ENCODE peak calls at places on chromosomes 16 and 17, in four cellular contexts. W, N, B and X are unnamed samples.

GRCh38 chr16:58508671-58509251 is 6.6 kb upstream of the SETD6 start:
- DNase-seq in W (no peak), N (no peak), B (no peak), X (no peak)

GRCh38 chr16:73418746-73419145 is 370.8 kb upstream of the ZFHX3 start:
- DNase-seq in W (no peak), N (no peak), B (no peak), X (no peak)

GRCh38 chr16:83301966-83302365 is 505.8 kb upstream of the HSBP1 start:
- DNase-seq in W (no peak), N (no peak), B (no peak), X (no peak)

GRCh38 chr16:89476811-89477261 is 13.5 kb downstream of the ANKRD11 start:
- DNase-seq in W (peak), N (peak), B (no peak), X (no peak)

GRCh38 chr17:19345067-19345460 is 17.5 kb downstream of the B9D1 start:
- DNase-seq in W (no peak), N (no peak), B (no peak), X (no peak)

GRCh38 chr17:6611231-6611630 is 29.3 kb downstream of the KIAA0753 start:
- DNase-seq in W (no peak), N (no peak), B (no peak), X (no peak)

GRCh38 chr17:12765544-12765943 is 23.8 kb upstream of the ARHGAP44 start:
- DNase-seq in W (no peak), N (no peak), B (peak), X (no peak)

GRCh38 chr17:75819116-75819515 is 25.1 kb downstream of the UNC13D start:
- DNase-seq in W (peak), N (no peak), B (no peak), X (no peak)

GRCh38 chr17:52648995-52649394 is 490.5 kb upstream of the CA10 start:
- DNase-seq in W (no peak), N (no peak), B (no peak), X (no peak)

GRCh38 chr17:75318211-75318610 is 29.0 kb upstream of the SLC25A19 start:
- DNase-seq in W (no peak), N (no peak), B (no peak), X (no peak)

GRCh38 chr17:45432405-45433113 is at the start of gene ARHGAP27:
- DNase-seq in W (no peak), N (no peak), B (no peak), X (peak)

DNA sequence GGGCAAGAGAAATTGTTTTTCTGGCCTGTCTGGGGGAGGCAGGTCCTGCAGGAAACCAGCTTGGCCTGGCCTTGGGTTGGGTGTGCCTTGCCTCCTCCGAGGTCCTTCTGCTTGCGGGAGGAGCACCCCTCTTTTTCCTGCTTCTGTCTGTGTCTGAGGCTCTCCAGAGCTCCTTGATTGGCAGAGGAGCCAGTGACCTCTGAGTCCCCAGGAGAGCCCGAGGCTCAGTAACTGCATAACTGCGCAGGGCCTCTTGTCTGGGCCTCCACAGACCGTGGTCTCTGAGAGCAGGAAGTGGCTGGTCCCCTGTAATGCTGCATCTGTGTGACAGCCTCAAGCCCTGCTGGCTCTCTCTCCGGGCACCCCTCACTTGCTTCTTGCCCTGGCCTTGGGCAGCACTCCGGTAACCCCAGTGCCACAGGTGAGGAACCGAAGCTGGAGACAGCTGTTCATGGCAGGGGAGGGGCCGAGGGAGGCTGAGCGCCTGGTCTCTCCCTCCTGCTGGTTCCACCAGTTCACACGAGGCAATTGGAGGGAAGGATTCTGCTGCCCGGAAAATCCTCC is 1.6 kb downstream of the CAPN15 start:
- DNase-seq in W (no peak), N (no peak), B (no peak), X (no peak)
- TF ChIP-seq POLR2AphosphoS5 in W (no peak), N (no peak), B (no peak), X (no peak)

GRCh38 chr16:63575031-63575430 is 1538.8 kb upstream of the CDH8 start:
- DNase-seq in W (no peak), N (no peak), B (no peak), X (no peak)
- TF ChIP-seq SPI1 in W (no peak), N (no peak), B (no peak), X (no peak)

DNA sequence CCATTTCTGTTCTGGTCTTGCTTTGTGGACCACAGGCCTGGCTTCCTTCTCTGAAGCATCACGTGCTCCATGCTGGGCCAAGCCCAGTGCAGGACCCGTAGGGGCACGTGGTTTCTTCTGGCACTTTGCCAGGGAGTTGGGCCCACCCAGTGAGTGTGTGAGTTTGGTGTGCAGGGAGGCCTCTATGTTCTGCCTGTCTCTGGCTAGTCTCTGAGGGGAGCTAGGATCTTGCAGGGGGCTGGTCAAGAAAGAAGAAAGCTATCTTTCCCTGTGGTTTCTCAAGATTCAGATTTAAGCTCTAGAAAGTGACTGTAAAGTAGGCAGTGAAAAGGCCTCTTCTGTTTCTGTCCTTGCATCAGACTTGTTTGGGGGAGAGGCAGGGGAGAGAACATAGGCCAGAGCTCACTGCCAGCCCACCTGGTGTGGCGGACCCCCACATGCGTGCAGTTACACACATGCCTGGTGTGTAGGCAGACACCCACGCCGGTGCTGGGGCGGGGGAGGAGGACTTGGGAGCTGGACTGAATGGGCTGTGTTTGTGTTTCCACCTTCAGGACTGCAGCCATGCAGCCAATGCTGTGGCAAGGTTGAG is 11.8 kb downstream of the LASP1 start:
- DNase-seq in W (no peak), N (no peak), B (peak), X (no peak)
- TF ChIP-seq POLR2AphosphoS5 in W (no peak), N (no peak), B (no peak), X (peak)

GRCh38 chr17:29697371-29697770 is 74.7 kb upstream of the CORO6 start:
- DNase-seq in W (no peak), N (no peak), B (no peak), X (no peak)

GRCh38 chr17:29698837-29699236 is 76.1 kb upstream of the CORO6 start:
- DNase-seq in W (no peak), N (no peak), B (no peak), X (no peak)

GRCh38 chr17:29698019-29698777 is 75.5 kb upstream of the CORO6 start:
- DNase-seq in W (no peak), N (no peak), B (no peak), X (no peak)

GRCh38 chr17:29694923-29695563 is 72.3 kb upstream of the CORO6 start:
- DNase-seq in W (no peak), N (no peak), B (no peak), X (no peak)

DNA sequence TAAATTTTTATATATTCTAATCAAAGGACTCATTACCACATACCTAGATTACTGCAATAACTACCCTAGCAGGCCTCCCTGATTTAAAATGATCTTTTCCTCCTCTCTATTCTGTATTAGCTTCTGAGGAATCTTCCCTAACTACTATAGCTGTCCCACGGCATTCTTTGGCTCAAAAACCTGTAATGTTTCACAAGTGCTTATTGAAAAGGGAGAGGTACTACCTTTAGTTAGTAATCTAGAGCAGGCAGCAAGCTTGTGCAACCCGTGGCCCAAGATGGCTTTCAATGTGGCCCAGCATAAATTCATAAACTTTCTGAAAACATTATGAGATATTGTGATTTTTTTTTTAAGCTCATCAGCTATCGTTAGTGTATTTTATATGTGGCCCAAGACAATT is 71.0 kb upstream of the CORO6 start:
- DNase-seq in W (no peak), N (no peak), B (no peak), X (no peak)
- TF ChIP-seq SPI1 in W (no peak), N (no peak), B (no peak), X (no peak)

GRCh38 chr17:39738568-39738901 is 797 bp downstream of the GRB7 start:
- DNase-seq in W (peak), N (no peak), B (peak), X (no peak)
- TF ChIP-seq POLR2AphosphoS5 in W (no peak), N (no peak), B (no peak), X (no peak)

GRCh38 chr16:87409781-87410180 is 17.6 kb downstream of the MAP1LC3B start:
- DNase-seq in W (no peak), N (no peak), B (no peak), X (no peak)

GRCh38 chr16:87410530-87410929 is 18.4 kb downstream of the MAP1LC3B start:
- DNase-seq in W (no peak), N (no peak), B (no peak), X (no peak)

GRCh38 chr16:87411375-87412271 is 19.5 kb downstream of the MAP1LC3B start:
- DNase-seq in W (no peak), N (no peak), B (no peak), X (no peak)

GRCh38 chr16:87412371-87412995 is 20.3 kb downstream of the MAP1LC3B start:
- DNase-seq in W (no peak), N (no peak), B (no peak), X (no peak)

DNA sequence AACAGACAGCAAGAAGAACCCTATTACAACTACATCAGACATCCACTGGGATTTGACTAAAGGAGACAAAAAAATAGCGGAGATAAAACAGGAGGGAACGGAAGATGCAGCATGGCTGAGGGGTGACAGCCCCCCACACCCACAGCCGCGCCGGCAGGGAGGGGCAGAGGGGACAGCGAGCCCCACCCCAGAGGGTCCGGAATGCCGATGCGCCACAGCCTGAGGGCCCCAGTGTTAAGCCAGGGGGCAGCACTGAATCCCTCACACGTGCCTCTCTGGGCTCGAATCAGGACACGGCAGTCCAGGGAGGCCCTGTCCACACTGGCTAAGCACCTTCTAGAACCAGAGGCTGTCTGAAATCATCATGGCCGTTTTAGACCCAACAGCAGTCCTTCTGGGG is 18.8 kb downstream of the MAP1LC3B start:
- DNase-seq in W (no peak), N (no peak), B (no peak), X (no peak)
- TF ChIP-seq SPI1 in W (no peak), N (no peak), B (no peak), X (no peak)

GRCh38 chr17:3886776-3887175 is 6.1 kb downstream of the CAMKK1 start:
- DNase-seq in W (no peak), N (no peak), B (no peak), X (peak)
- TF ChIP-seq POLR2AphosphoS5 in W (no peak), N (no peak), B (no peak), X (no peak)